ENCODE peak calls at places on chromosomes 12 and 14, in six cellular contexts. Y, P, I, H, A and K are unnamed samples.
A peak's percentile ranks its signal among the peaks of the same experiment; 100 is the strongest.

GRCh38 chr14:86310148-86310547 is 780.2 kb downstream of the FLRT2 start:
- DNase-seq in H (no peak), A (no peak), Y (no peak), I (no peak), P (no peak), K (no peak)

GRCh38 chr14:80054020-80054419 is 157.3 kb downstream of the DIO2 start:
- DNase-seq in P (no peak), Y (no peak), H (no peak), A (no peak), I (no peak), K (peak; percentile 13)

GRCh38 chr12:23830210-23830609 is 119.3 kb downstream of the SOX5 start:
- DNase-seq in I (no peak), H (no peak), A (no peak), Y (no peak), P (no peak), K (no peak)

GRCh38 chr14:46399049-46399448 is 252.5 kb downstream of the RPL10L start:
- DNase-seq in I (no peak), A (no peak), Y (no peak), H (no peak), P (peak; percentile 36), K (no peak)

GRCh38 chr12:113467514-113468364 is 3.9 kb downstream of the LHX5 start:
- DNase-seq in H (no peak), I (no peak), P (no peak), Y (no peak), A (no peak), K (no peak)

GRCh38 chr14:88998027-88998426 is 173.6 kb downstream of the TTC8 start:
- DNase-seq in Y (no peak), A (no peak), I (no peak), H (no peak), P (no peak), K (no peak)

GRCh38 chr14:24411468-24412454 is 13.0 kb downstream of the NYNRIN start:
- DNase-seq in Y (peak; percentile 51), I (peak; percentile 73), A (peak; percentile 59), P (no peak), H (peak; percentile 74), K (no peak)

GRCh38 chr12:63911336-63911735 is 66.8 kb downstream of the SRGAP1 start:
- DNase-seq in P (no peak), H (no peak), A (no peak), Y (no peak), I (no peak), K (no peak)

GRCh38 chr12:16492240-16492639 is 113.7 kb downstream of the LMO3 start:
- DNase-seq in I (no peak), A (no peak), Y (no peak), H (no peak), P (no peak), K (no peak)

GRCh38 chr14:68628605-68629310 is 164.1 kb downstream of the ZFP36L1 start:
- DNase-seq in H (peak; percentile 47), Y (no peak), A (no peak), I (no peak), P (peak; percentile 60), K (peak; percentile 88)

GRCh38 chr12:92673756-92674155 is 29.0 kb upstream of the PLEKHG7 start:
- DNase-seq in I (no peak), P (no peak), H (no peak), A (no peak), Y (no peak), K (no peak)

GRCh38 chr14:63045234-63045611 is at the start of gene KCNH5:
- DNase-seq in P (no peak), A (peak; percentile 46), I (no peak), H (no peak), Y (no peak), K (peak; percentile 13)

GRCh38 chr12:50309950-50310349 is 26.6 kb upstream of the LIMA1 start:
- DNase-seq in I (no peak), P (no peak), H (no peak), A (no peak), Y (no peak), K (no peak)

GRCh38 chr12:122312926-122313325 is 46.6 kb upstream of the VPS33A start:
- DNase-seq in A (no peak), I (no peak), H (no peak), Y (no peak), P (no peak), K (no peak)

GRCh38 chr12:1523046-1523445 is 71.3 kb downstream of the FBXL14 start:
- DNase-seq in P (no peak), Y (no peak), H (no peak), A (no peak), I (no peak), K (no peak)

GRCh38 chr12:1527789-1528188 is 66.6 kb downstream of the FBXL14 start:
- DNase-seq in H (no peak), P (no peak), A (peak; percentile 92), I (no peak), Y (no peak), K (no peak)

GRCh38 chr12:1525858-1526257 is 68.5 kb downstream of the FBXL14 start:
- DNase-seq in H (no peak), Y (no peak), P (no peak), I (no peak), A (no peak), K (no peak)

GRCh38 chr12:1519642-1520041 is 74.7 kb downstream of the FBXL14 start:
- DNase-seq in A (no peak), Y (no peak), P (no peak), H (no peak), I (no peak), K (no peak)

DNA sequence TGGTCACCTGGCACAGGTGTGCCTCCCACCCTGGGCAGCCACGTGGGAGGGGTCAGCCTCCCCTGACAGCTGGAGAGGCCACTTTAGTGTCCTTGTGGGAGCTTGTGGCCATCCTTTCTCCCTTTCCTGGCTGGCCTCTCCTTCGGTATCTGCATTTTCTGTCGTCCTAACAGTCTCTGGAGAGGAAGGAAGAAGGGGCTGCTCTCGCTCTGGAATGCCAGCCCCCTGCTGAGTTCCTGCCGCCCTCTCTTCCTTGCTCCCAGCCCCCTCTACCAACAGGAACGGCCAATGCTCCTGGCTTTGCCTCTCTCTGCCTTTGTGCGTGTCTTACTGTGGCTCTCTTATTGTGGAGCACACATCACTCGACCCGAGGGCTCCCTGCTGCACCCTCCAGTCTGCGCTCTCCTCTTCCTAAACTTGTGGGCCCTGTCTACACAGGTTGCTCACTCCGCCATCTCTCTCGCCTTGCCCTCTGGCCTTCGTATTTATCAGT is 70.8 kb downstream of the FBXL14 start:
- DNase-seq in I (no peak), Y (no peak), H (no peak), A (no peak), P (no peak), K (no peak)
- H3K27ac ChIP-seq in I (no peak overlapping the region), Y (no peak overlapping the region), H (no peak overlapping the region), A (no peak overlapping the region), P (no peak overlapping the region), K (no peak overlapping the region)

GRCh38 chr12:128790221-128790620 is 33.5 kb downstream of the SLC15A4 start:
- DNase-seq in H (no peak), A (no peak), Y (no peak), I (no peak), P (no peak), K (no peak)

GRCh38 chr12:128792881-128793280 is 30.9 kb downstream of the SLC15A4 start:
- DNase-seq in A (no peak), H (no peak), Y (no peak), P (no peak), I (no peak), K (no peak)

GRCh38 chr12:128790653-128791373 is 32.9 kb downstream of the SLC15A4 start:
- DNase-seq in Y (no peak), A (no peak), I (no peak), H (no peak), P (no peak), K (no peak)

GRCh38 chr12:128792398-128792797 is 31.4 kb downstream of the SLC15A4 start:
- DNase-seq in A (no peak), I (no peak), H (no peak), P (no peak), Y (no peak), K (no peak)

DNA sequence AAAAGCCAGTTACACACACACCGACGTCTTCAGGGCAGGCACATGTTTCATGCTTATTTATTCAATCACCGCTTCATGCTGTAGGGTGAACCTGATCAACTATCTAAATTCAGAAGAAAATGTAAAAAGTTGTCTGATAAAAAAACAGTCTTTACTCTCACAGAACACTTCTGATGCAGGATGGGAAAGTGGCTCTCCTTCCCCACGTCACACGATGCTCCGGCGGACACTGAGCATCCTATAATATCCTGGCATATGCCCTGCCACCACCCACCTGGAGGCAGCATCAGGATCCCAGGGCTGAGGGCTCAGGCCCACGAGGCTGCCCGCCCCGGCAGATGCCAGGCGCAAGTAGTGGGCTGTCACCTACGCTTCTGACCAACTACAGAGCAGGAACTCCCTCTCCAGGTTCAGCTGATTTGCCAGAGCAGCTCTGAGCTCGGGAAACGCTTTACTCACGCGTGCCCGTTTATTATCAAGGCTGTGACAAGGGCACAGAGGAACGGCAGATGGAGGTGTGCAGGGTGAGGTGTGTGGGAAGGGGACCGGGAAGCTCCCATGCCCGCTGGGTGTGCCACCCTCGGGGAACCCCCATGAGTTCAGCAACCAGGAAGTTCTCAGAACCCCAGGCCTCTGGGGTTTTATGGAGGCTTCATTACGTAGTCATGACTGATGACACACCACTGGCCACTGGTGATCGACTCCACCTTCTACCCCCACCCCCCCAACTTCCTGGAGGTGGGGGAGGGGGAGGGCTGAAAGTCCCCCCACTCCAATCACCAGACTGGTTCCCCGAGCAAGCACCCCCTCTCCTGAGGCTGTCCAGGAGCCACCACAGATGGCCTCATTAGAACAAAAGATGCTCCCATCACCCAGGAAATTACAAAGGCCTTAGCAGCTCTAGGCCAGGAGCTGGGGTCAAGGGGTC is 32.1 kb downstream of the SLC15A4 start:
- DNase-seq in Y (no peak), H (no peak), I (no peak), P (peak; percentile 23), A (peak; percentile 13), K (no peak)
- TF ChIP-seq POLR2A in Y (no peak), H (no peak), I (no peak), P (no peak), A (no peak), K (no peak)

GRCh38 chr14:60189923-60190840 is 25.0 kb upstream of the DHRS7 start:
- DNase-seq in A (no peak), Y (no peak), I (no peak), P (no peak), H (no peak), K (no peak)
- H3K27ac ChIP-seq in A (no peak overlapping the region), Y (no peak overlapping the region), I (no peak overlapping the region), P (no peak overlapping the region), H (no peak overlapping the region), K (no peak overlapping the region)

GRCh38 chr12:109599087-109599486 is 25.5 kb downstream of the MVK start:
- DNase-seq in P (no peak), H (no peak), I (no peak), A (no peak), Y (no peak), K (no peak)

GRCh38 chr12:109601557-109601956 is 28.0 kb downstream of the MVK start:
- DNase-seq in I (no peak), A (no peak), P (no peak), Y (no peak), H (no peak), K (no peak)

GRCh38 chr12:109598428-109598854 is 24.8 kb downstream of the MVK start:
- DNase-seq in Y (no peak), I (no peak), H (no peak), P (no peak), A (no peak), K (no peak)

GRCh38 chr12:109600995-109601394 is 27.4 kb downstream of the MVK start:
- DNase-seq in Y (no peak), H (no peak), I (no peak), P (no peak), A (no peak), K (no peak)

DNA sequence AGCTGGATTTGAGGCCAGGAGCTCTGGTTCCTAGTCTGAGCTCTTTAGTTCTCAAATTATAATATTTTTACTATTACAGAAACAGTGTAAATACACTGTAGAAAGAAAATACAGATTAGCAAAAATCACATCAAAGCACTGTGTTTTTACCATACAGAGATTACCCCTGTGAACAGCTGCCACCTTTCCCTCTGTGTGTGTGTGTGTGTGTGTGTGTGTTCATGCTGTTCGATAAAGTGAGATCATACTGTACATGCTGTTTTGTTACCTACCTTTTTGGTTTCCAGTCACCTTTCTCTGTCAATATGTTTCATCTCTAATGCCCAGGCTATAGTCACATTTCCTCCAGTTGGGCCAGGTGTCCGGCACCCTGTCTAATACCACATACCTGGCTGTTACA is 26.9 kb downstream of the MVK start:
- DNase-seq in Y (no peak), P (no peak), H (no peak), I (no peak), A (no peak), K (no peak)
- TF ChIP-seq POLR2A in Y (no peak), P (no peak), H (no peak), I (no peak), A (no peak), K (no peak)